ENCODE peak calls at places on chromosomes 5 and 9, in nine cellular contexts. G is lower lobe of right lung, L is mucosa of descending colon, N is kidney, A is transverse colon, H is tibial artery, F is AG04450, T is natural killer cell, D is PC-3. E is an unnamed sample.

GRCh38 chr5:167764650-167765289 is 526.7 kb upstream of the WWC1 start:
- DNase-seq in N (no peak), D (no peak), L (no peak), A (no peak), F (no peak), T (no peak), G (no peak), H (no peak), E (no peak)

GRCh38 chr5:77123057-77123456 is 36.0 kb upstream of the ZBED3 start:
- DNase-seq in L (no peak), T (no peak), A (no peak), G (no peak), N (no peak), D (no peak), H (no peak), F (no peak), E (no peak)

GRCh38 chr9:7273575-7273974 is 515.8 kb downstream of the KDM4C start:
- DNase-seq in N (no peak), T (no peak), A (no peak), L (no peak), D (peak), F (peak), G (no peak), H (no peak), E (no peak)

GRCh38 chr5:122256388-122256787 is 55.6 kb upstream of the SNCAIP start:
- DNase-seq in N (no peak), D (no peak), H (no peak), F (no peak), L (no peak), G (no peak), T (no peak), A (no peak), E (no peak)

GRCh38 chr9:16029796-16030363 is 477.0 kb downstream of the CCDC171 start:
- DNase-seq in G (no peak), N (no peak), F (no peak), H (no peak), D (peak), L (no peak), T (no peak), A (no peak), E (no peak)

GRCh38 chr5:65161655-65162054 is 320.1 kb downstream of the ADAMTS6 start:
- DNase-seq in F (no peak), A (no peak), T (no peak), G (no peak), H (no peak), N (no peak), L (no peak), D (peak), E (no peak)

GRCh38 chr5:15571081-15571480 is 71.1 kb downstream of the FBXL7 start:
- DNase-seq in G (no peak), H (no peak), A (no peak), L (no peak), N (no peak), T (no peak), D (no peak), F (no peak), E (no peak)

GRCh38 chr9:131868766-131869165 is 128.9 kb upstream of the RAPGEF1 start:
- DNase-seq in D (no peak), L (no peak), T (no peak), H (no peak), G (no peak), A (no peak), N (peak), F (no peak), E (no peak)

GRCh38 chr5:8366296-8366695 is 497.3 kb downstream of the MTRR start:
- DNase-seq in L (no peak), A (no peak), N (no peak), F (no peak), D (peak), G (no peak), H (no peak), T (no peak), E (no peak)

GRCh38 chr9:297104-297794 is 82.6 kb downstream of the DOCK8 start:
- DNase-seq in G (peak), L (no peak), H (peak), F (no peak), A (peak), T (no peak), N (no peak), D (peak), E (peak)

GRCh38 chr9:98614941-98615340 is 93.8 kb downstream of the GABBR2 start:
- DNase-seq in A (no peak), L (no peak), D (no peak), T (no peak), N (no peak), G (no peak), H (no peak), F (no peak), E (no peak)

GRCh38 chr5:78908173-78908901 is 76.8 kb downstream of the ARSB start:
- DNase-seq in D (no peak), F (peak), G (peak), H (peak), N (no peak), A (peak), L (peak), T (no peak), E (no peak)

GRCh38 chr5:119330367-119331183 is 25.2 kb upstream of the TNFAIP8 start:
- DNase-seq in F (no peak), N (no peak), A (no peak), G (no peak), T (no peak), L (no peak), D (no peak), H (no peak), E (no peak)

GRCh38 chr9:90921104-90921503 is 119.5 kb downstream of the SYK start:
- DNase-seq in A (peak), N (peak), T (no peak), D (no peak), H (peak), G (peak), L (no peak), F (no peak), E (no peak)

GRCh38 chr9:95462419-95463121 is 54.2 kb downstream of the PTCH1 start:
- DNase-seq in F (peak), N (peak), H (no peak), G (no peak), L (peak), A (peak), T (peak), D (no peak), E (peak)

GRCh38 chr9:74742176-74742575 is 145.5 kb downstream of the TRPM6 start:
- DNase-seq in G (no peak), N (no peak), H (no peak), L (no peak), D (no peak), F (no peak), A (no peak), T (no peak), E (no peak)

GRCh38 chr5:17248999-17249634 is 31.7 kb downstream of the BASP1 start:
- DNase-seq in A (no peak), G (no peak), H (peak), D (peak), L (no peak), F (peak), N (no peak), T (no peak), E (no peak)

GRCh38 chr9:37060821-37061220 is 26.8 kb upstream of the PAX5 start:
- DNase-seq in D (no peak), T (no peak), A (no peak), L (no peak), N (no peak), G (no peak), H (no peak), F (no peak), E (no peak)

GRCh38 chr5:154712518-154713437 is 42.4 kb upstream of the LARP1 start:
- DNase-seq in D (peak), F (no peak), T (no peak), L (peak), A (peak), N (peak), G (peak), H (no peak), E (no peak)

GRCh38 chr5:147690595-147690994 is 91.9 kb downstream of the JAKMIP2 start:
- DNase-seq in L (peak), F (no peak), D (peak), T (no peak), H (no peak), N (no peak), G (no peak), A (no peak), E (no peak)

GRCh38 chr9:124392855-124393460 is 22.3 kb downstream of the PSMB7 start:
- DNase-seq in L (no peak), H (no peak), G (no peak), D (peak), F (peak), A (no peak), N (no peak), T (no peak), E (no peak)

GRCh38 chr5:137466888-137467287 is 32.2 kb downstream of the SPOCK1 start:
- DNase-seq in G (no peak), T (no peak), F (no peak), H (peak), N (no peak), L (no peak), A (no peak), D (no peak), E (no peak)

GRCh38 chr5:39164016-39164415 is 55.3 kb downstream of the FYB1 start:
- DNase-seq in T (peak), L (no peak), H (no peak), F (no peak), G (no peak), N (no peak), D (no peak), A (no peak), E (no peak)

GRCh38 chr9:17930091-17930490 is 351.2 kb downstream of the SH3GL2 start:
- DNase-seq in L (no peak), T (no peak), G (no peak), N (no peak), F (no peak), D (no peak), H (no peak), A (no peak), E (no peak)

GRCh38 chr9:18606831-18607230 is 132.9 kb downstream of the ADAMTSL1 start:
- DNase-seq in A (no peak), L (no peak), T (no peak), F (no peak), D (no peak), H (no peak), N (no peak), G (no peak), E (no peak)

GRCh38 chr5:81751836-81752643 is 1.1 kb upstream of the SSBP2 start:
- DNase-seq in N (peak), D (no peak), G (peak), F (no peak), A (no peak), T (no peak), L (peak), H (peak), E (no peak)

GRCh38 chr9:93071464-93071863 is 13.0 kb downstream of the SUSD3 start:
- DNase-seq in D (peak), F (no peak), A (no peak), L (no peak), T (no peak), H (no peak), N (no peak), G (no peak), E (no peak)

GRCh38 chr5:9034671-9035070 is 511.2 kb downstream of the SEMA5A start:
- DNase-seq in H (no peak), L (no peak), N (no peak), G (no peak), A (no peak), D (peak), F (peak), T (no peak), E (no peak)

GRCh38 chr5:150107909-150108447 is 21.6 kb upstream of the CSF1R start:
- DNase-seq in D (no peak), L (no peak), N (no peak), G (no peak), F (peak), A (no peak), T (no peak), H (no peak), E (no peak)

GRCh38 chr9:91843623-91844111 is 106.4 kb downstream of the ROR2 start:
- DNase-seq in F (no peak), D (no peak), H (no peak), A (no peak), L (no peak), N (no peak), T (no peak), G (no peak), E (no peak)

GRCh38 chr9:13941686-13942085 is 372.3 kb downstream of the NFIB start:
- DNase-seq in L (no peak), A (no peak), T (no peak), H (no peak), F (no peak), D (peak), G (no peak), N (no peak), E (no peak)

GRCh38 chr5:116669261-116670049 is 94.8 kb upstream of the SEMA6A start:
- DNase-seq in F (no peak), T (no peak), N (no peak), A (no peak), D (no peak), L (no peak), G (no peak), H (no peak), E (no peak)

GRCh38 chr5:114296191-114296590 is 65.7 kb upstream of the KCNN2 start:
- DNase-seq in H (no peak), G (no peak), D (no peak), F (peak), A (no peak), L (no peak), T (no peak), N (no peak), E (no peak)

GRCh38 chr5:3392306-3392939 is 203.2 kb upstream of the IRX1 start:
- DNase-seq in T (no peak), F (no peak), L (no peak), N (no peak), D (no peak), H (no peak), G (no peak), A (no peak), E (no peak)

GRCh38 chr5:177457239-177458121 is 10.9 kb downstream of the PRR7 start:
- DNase-seq in L (peak), G (peak), N (peak), T (no peak), A (peak), H (peak), D (peak), F (peak), E (no peak)

GRCh38 chr5:174231961-174232487 is 186.5 kb downstream of the NSG2 start:
- DNase-seq in F (no peak), T (no peak), H (no peak), G (no peak), A (no peak), N (no peak), L (no peak), D (no peak), E (no peak)

GRCh38 chr5:30343707-30344106 is 849.8 kb upstream of the CDH6 start:
- DNase-seq in D (no peak), N (no peak), H (no peak), A (no peak), T (no peak), G (no peak), L (no peak), F (no peak), E (no peak)

GRCh38 chr5:56838409-56839039 is 23.2 kb downstream of the MAP3K1 start:
- DNase-seq in G (no peak), A (no peak), H (no peak), N (no peak), D (peak), L (no peak), F (peak), T (no peak), E (no peak)
- TF ChIP-seq CTCF in G (peak), A (peak), H (peak), N (peak), D (peak), L (no peak), F (peak), T (peak), E (no peak)

GRCh38 chr5:67211926-67212325 is 15.3 kb upstream of the CD180 start:
- DNase-seq in D (peak), F (peak), H (no peak), N (no peak), L (no peak), G (no peak), A (no peak), T (no peak), E (no peak)
- TF ChIP-seq CTCF in D (no peak), F (no peak), H (no peak), N (no peak), L (no peak), G (no peak), A (no peak), T (no peak), E (no peak)

GRCh38 chr9:89419978-89420394 is 77.9 kb downstream of the SEMA4D start:
- DNase-seq in N (no peak), T (no peak), G (no peak), L (no peak), F (no peak), A (no peak), H (no peak), D (no peak), E (no peak)
- TF ChIP-seq CTCF in N (no peak), T (no peak), G (no peak), L (no peak), F (no peak), A (no peak), H (no peak), D (no peak), E (no peak)

GRCh38 chr5:127298036-127298429 is 7.4 kb downstream of the MEGF10 start:
- DNase-seq in A (no peak), L (no peak), N (no peak), T (no peak), F (no peak), G (no peak), H (no peak), D (no peak), E (no peak)
- TF ChIP-seq CTCF in A (no peak), L (no peak), N (no peak), T (no peak), F (no peak), G (no peak), H (no peak), D (no peak), E (no peak)

GRCh38 chr5:112917453-112918005 is 4.5 kb downstream of the REEP5 start:
- DNase-seq in G (no peak), N (no peak), D (peak), F (no peak), T (no peak), H (no peak), A (no peak), L (no peak), E (no peak)
- TF ChIP-seq CTCF in G (no peak), N (no peak), D (peak), F (peak), T (no peak), H (no peak), A (no peak), L (no peak), E (no peak)

DNA sequence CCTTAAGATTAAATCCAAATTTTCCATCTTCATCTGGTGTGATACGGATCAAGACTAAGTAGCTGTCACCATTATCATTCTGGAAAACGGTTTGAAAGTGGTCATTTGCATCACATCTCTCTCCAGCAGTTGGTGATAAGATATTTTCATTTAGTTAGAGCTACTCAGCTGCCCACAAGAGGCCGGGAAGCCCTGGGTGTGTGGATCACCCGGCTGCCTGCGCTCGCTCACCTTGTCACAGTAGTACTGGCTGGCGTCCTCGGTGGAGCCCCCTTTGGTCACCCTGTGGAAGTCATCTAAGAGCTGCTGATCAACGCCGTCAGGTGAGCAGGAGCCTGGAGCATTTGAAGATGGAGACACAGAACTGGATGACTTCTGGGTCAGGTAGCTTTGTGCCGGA is 88.1 kb downstream of the PTPN3 start:
- DNase-seq in A (no peak), H (no peak), L (no peak), F (no peak), T (no peak), D (no peak), N (no peak), G (no peak), E (no peak)
- TF ChIP-seq CTCF in A (no peak), H (no peak), L (no peak), F (no peak), T (no peak), D (peak), N (no peak), G (no peak), E (no peak)

GRCh38 chr5:53250151-53250550 is 140.6 kb upstream of the MOCS2 start:
- DNase-seq in N (no peak), H (no peak), F (no peak), L (no peak), A (no peak), G (no peak), D (no peak), T (no peak), E (no peak)

GRCh38 chr5:53253421-53253871 is 143.9 kb upstream of the MOCS2 start:
- DNase-seq in N (no peak), T (no peak), L (no peak), D (peak), H (no peak), A (no peak), G (no peak), F (peak), E (no peak)

GRCh38 chr5:53246042-53246836 is 136.7 kb upstream of the MOCS2 start:
- DNase-seq in N (no peak), F (peak), D (peak), H (no peak), A (no peak), G (no peak), L (no peak), T (no peak), E (no peak)

GRCh38 chr5:53249529-53249928 is 140.0 kb upstream of the MOCS2 start:
- DNase-seq in T (no peak), A (no peak), L (peak), N (no peak), F (peak), D (peak), G (no peak), H (peak), E (no peak)
- TF ChIP-seq CTCF in T (no peak), A (no peak), L (no peak), N (no peak), F (no peak), D (no peak), G (no peak), H (no peak), E (no peak)

GRCh38 chr5:157266286-157267007 is 524 bp downstream of the CYFIP2 start:
- DNase-seq in L (peak), T (peak), H (no peak), G (peak), D (peak), N (peak), A (peak), F (no peak), E (peak)
- TF ChIP-seq CTCF in L (no peak), T (no peak), H (no peak), G (no peak), D (peak), N (no peak), A (no peak), F (no peak), E (no peak)

GRCh38 chr9:38180631-38181030 is 111.6 kb upstream of the SHB start:
- DNase-seq in D (no peak), N (no peak), L (no peak), H (no peak), A (no peak), T (no peak), F (no peak), G (no peak), E (no peak)
- TF ChIP-seq CTCF in D (no peak), N (no peak), L (no peak), H (no peak), A (no peak), T (no peak), F (no peak), G (no peak), E (no peak)